ENCODE peak calls at places on chromosome 7, in nine cellular contexts. One of them, this sample, is unnamed.

GRCh38 chr7:77222819-77223218 is 23.2 kb upstream of the FGL2 start:
- DNase-seq in dorsolateral prefrontal cortex: no peak
- DNase-seq in HFFc6: no peak
- DNase-seq in cardiac muscle cell: no peak
- DNase-seq in activated CD4-positive, alpha-beta T cell treated with anti-CD3 and anti-CD28 coated beads for 4 hours: no peak
- DNase-seq in fibroblast of the conjunctiva: no peak
- DNase-seq in activated CD8-positive, alpha-beta memory T cell treated with anti-CD3 and anti-CD28 coated beads for 48 hours: no peak
- DNase-seq in NAMALWA: no peak
- DNase-seq in GM12865: no peak
- DNase-seq in this sample: no peak

GRCh38 chr7:1814089-1814811 is 144.2 kb downstream of the ELFN1 start:
- DNase-seq in dorsolateral prefrontal cortex: no peak
- DNase-seq in HFFc6: no peak
- DNase-seq in cardiac muscle cell: no peak
- DNase-seq in activated CD4-positive, alpha-beta T cell treated with anti-CD3 and anti-CD28 coated beads for 4 hours: no peak
- DNase-seq in fibroblast of the conjunctiva: no peak
- DNase-seq in activated CD8-positive, alpha-beta memory T cell treated with anti-CD3 and anti-CD28 coated beads for 48 hours: no peak
- DNase-seq in NAMALWA: no peak
- DNase-seq in GM12865: no peak
- DNase-seq in this sample: no peak

GRCh38 chr7:35420657-35421056 is 166.8 kb upstream of the TBX20 start:
- DNase-seq in dorsolateral prefrontal cortex: no peak
- DNase-seq in HFFc6: no peak
- DNase-seq in cardiac muscle cell: peak; percentile 31
- DNase-seq in activated CD4-positive, alpha-beta T cell treated with anti-CD3 and anti-CD28 coated beads for 4 hours: no peak
- DNase-seq in fibroblast of the conjunctiva: no peak
- DNase-seq in activated CD8-positive, alpha-beta memory T cell treated with anti-CD3 and anti-CD28 coated beads for 48 hours: no peak
- DNase-seq in NAMALWA: no peak
- DNase-seq in GM12865: no peak
- DNase-seq in this sample: no peak

GRCh38 chr7:72343991-72344390 is 68.1 kb downstream of the CALN1 start:
- DNase-seq in dorsolateral prefrontal cortex: no peak
- DNase-seq in HFFc6: no peak
- DNase-seq in cardiac muscle cell: no peak
- DNase-seq in activated CD4-positive, alpha-beta T cell treated with anti-CD3 and anti-CD28 coated beads for 4 hours: no peak
- DNase-seq in fibroblast of the conjunctiva: no peak
- DNase-seq in activated CD8-positive, alpha-beta memory T cell treated with anti-CD3 and anti-CD28 coated beads for 48 hours: no peak
- DNase-seq in NAMALWA: no peak
- DNase-seq in GM12865: no peak
- DNase-seq in this sample: no peak

GRCh38 chr7:16004661-16005060 is 318.2 kb upstream of the MEOX2 start:
- DNase-seq in dorsolateral prefrontal cortex: no peak
- DNase-seq in HFFc6: no peak
- DNase-seq in cardiac muscle cell: no peak
- DNase-seq in activated CD4-positive, alpha-beta T cell treated with anti-CD3 and anti-CD28 coated beads for 4 hours: no peak
- DNase-seq in fibroblast of the conjunctiva: no peak
- DNase-seq in activated CD8-positive, alpha-beta memory T cell treated with anti-CD3 and anti-CD28 coated beads for 48 hours: no peak
- DNase-seq in NAMALWA: no peak
- DNase-seq in GM12865: no peak
- DNase-seq in this sample: no peak

GRCh38 chr7:96183163-96183562 is 138.7 kb downstream of the SLC25A13 start:
- DNase-seq in dorsolateral prefrontal cortex: no peak
- DNase-seq in HFFc6: no peak
- DNase-seq in cardiac muscle cell: peak; percentile 5
- DNase-seq in activated CD4-positive, alpha-beta T cell treated with anti-CD3 and anti-CD28 coated beads for 4 hours: no peak
- DNase-seq in fibroblast of the conjunctiva: no peak
- DNase-seq in activated CD8-positive, alpha-beta memory T cell treated with anti-CD3 and anti-CD28 coated beads for 48 hours: no peak
- DNase-seq in NAMALWA: no peak
- DNase-seq in GM12865: no peak
- DNase-seq in this sample: no peak

GRCh38 chr7:100506356-100506930 is 22.7 kb downstream of the NYAP1 start:
- DNase-seq in dorsolateral prefrontal cortex: no peak
- DNase-seq in HFFc6: no peak
- DNase-seq in cardiac muscle cell: no peak
- DNase-seq in activated CD4-positive, alpha-beta T cell treated with anti-CD3 and anti-CD28 coated beads for 4 hours: no peak
- DNase-seq in fibroblast of the conjunctiva: no peak
- DNase-seq in activated CD8-positive, alpha-beta memory T cell treated with anti-CD3 and anti-CD28 coated beads for 48 hours: no peak
- DNase-seq in NAMALWA: peak; percentile 51
- DNase-seq in GM12865: no peak
- DNase-seq in this sample: no peak

GRCh38 chr7:117777335-117778150 is 95.7 kb downstream of the CTTNBP2 start:
- DNase-seq in dorsolateral prefrontal cortex: no peak
- DNase-seq in HFFc6: no peak
- DNase-seq in cardiac muscle cell: no peak
- DNase-seq in activated CD4-positive, alpha-beta T cell treated with anti-CD3 and anti-CD28 coated beads for 4 hours: no peak
- DNase-seq in fibroblast of the conjunctiva: no peak
- DNase-seq in activated CD8-positive, alpha-beta memory T cell treated with anti-CD3 and anti-CD28 coated beads for 48 hours: no peak
- DNase-seq in NAMALWA: no peak
- DNase-seq in GM12865: no peak
- DNase-seq in this sample: no peak

GRCh38 chr7:19011212-19011611 is 106.2 kb downstream of the TWIST1 start:
- DNase-seq in dorsolateral prefrontal cortex: no peak
- DNase-seq in HFFc6: no peak
- DNase-seq in cardiac muscle cell: peak; percentile 37
- DNase-seq in activated CD4-positive, alpha-beta T cell treated with anti-CD3 and anti-CD28 coated beads for 4 hours: no peak
- DNase-seq in fibroblast of the conjunctiva: no peak
- DNase-seq in activated CD8-positive, alpha-beta memory T cell treated with anti-CD3 and anti-CD28 coated beads for 48 hours: no peak
- DNase-seq in NAMALWA: no peak
- DNase-seq in GM12865: no peak
- DNase-seq in this sample: no peak

GRCh38 chr7:46695045-46695708 is 774.1 kb upstream of the IGFBP3 start:
- DNase-seq in dorsolateral prefrontal cortex: no peak
- DNase-seq in HFFc6: no peak
- DNase-seq in cardiac muscle cell: no peak
- DNase-seq in activated CD4-positive, alpha-beta T cell treated with anti-CD3 and anti-CD28 coated beads for 4 hours: no peak
- DNase-seq in fibroblast of the conjunctiva: no peak
- DNase-seq in activated CD8-positive, alpha-beta memory T cell treated with anti-CD3 and anti-CD28 coated beads for 48 hours: no peak
- DNase-seq in NAMALWA: no peak
- DNase-seq in GM12865: no peak
- DNase-seq in this sample: no peak

GRCh38 chr7:25545125-25546008 is 317.1 kb upstream of the NPVF start:
- DNase-seq in dorsolateral prefrontal cortex: no peak
- DNase-seq in HFFc6: no peak
- DNase-seq in cardiac muscle cell: no peak
- DNase-seq in activated CD4-positive, alpha-beta T cell treated with anti-CD3 and anti-CD28 coated beads for 4 hours: no peak
- DNase-seq in fibroblast of the conjunctiva: no peak
- DNase-seq in activated CD8-positive, alpha-beta memory T cell treated with anti-CD3 and anti-CD28 coated beads for 48 hours: no peak
- DNase-seq in NAMALWA: no peak
- DNase-seq in GM12865: no peak
- DNase-seq in this sample: peak; percentile 72

GRCh38 chr7:158973440-158973839 is 117.1 kb downstream of the DYNC2I1 start:
- DNase-seq in dorsolateral prefrontal cortex: no peak
- DNase-seq in HFFc6: no peak
- DNase-seq in cardiac muscle cell: peak; percentile 23
- DNase-seq in activated CD4-positive, alpha-beta T cell treated with anti-CD3 and anti-CD28 coated beads for 4 hours: peak; percentile 27
- DNase-seq in fibroblast of the conjunctiva: no peak
- DNase-seq in activated CD8-positive, alpha-beta memory T cell treated with anti-CD3 and anti-CD28 coated beads for 48 hours: no peak
- DNase-seq in NAMALWA: no peak
- DNase-seq in GM12865: no peak
- DNase-seq in this sample: peak; percentile 80

GRCh38 chr7:80705164-80705781 is 66.8 kb downstream of the CD36 start:
- DNase-seq in dorsolateral prefrontal cortex: no peak
- DNase-seq in HFFc6: no peak
- DNase-seq in cardiac muscle cell: no peak
- DNase-seq in activated CD4-positive, alpha-beta T cell treated with anti-CD3 and anti-CD28 coated beads for 4 hours: no peak
- DNase-seq in fibroblast of the conjunctiva: no peak
- DNase-seq in activated CD8-positive, alpha-beta memory T cell treated with anti-CD3 and anti-CD28 coated beads for 48 hours: no peak
- DNase-seq in NAMALWA: no peak
- DNase-seq in GM12865: no peak
- DNase-seq in this sample: no peak

GRCh38 chr7:5584821-5585220 is 161.2 kb upstream of the TNRC18 start:
- DNase-seq in dorsolateral prefrontal cortex: no peak
- DNase-seq in HFFc6: no peak
- DNase-seq in cardiac muscle cell: no peak
- DNase-seq in activated CD4-positive, alpha-beta T cell treated with anti-CD3 and anti-CD28 coated beads for 4 hours: no peak
- DNase-seq in fibroblast of the conjunctiva: no peak
- DNase-seq in activated CD8-positive, alpha-beta memory T cell treated with anti-CD3 and anti-CD28 coated beads for 48 hours: no peak
- DNase-seq in NAMALWA: no peak
- DNase-seq in GM12865: peak; percentile 81
- DNase-seq in this sample: no peak

GRCh38 chr7:99392046-99392445 is 16.4 kb downstream of the PDAP1 start:
- DNase-seq in dorsolateral prefrontal cortex: no peak
- DNase-seq in HFFc6: no peak
- DNase-seq in cardiac muscle cell: no peak
- DNase-seq in activated CD4-positive, alpha-beta T cell treated with anti-CD3 and anti-CD28 coated beads for 4 hours: no peak
- DNase-seq in fibroblast of the conjunctiva: no peak
- DNase-seq in activated CD8-positive, alpha-beta memory T cell treated with anti-CD3 and anti-CD28 coated beads for 48 hours: no peak
- DNase-seq in NAMALWA: no peak
- DNase-seq in GM12865: no peak
- DNase-seq in this sample: no peak

GRCh38 chr7:23474098-23474828 is 4.0 kb upstream of the IGF2BP3 start:
- DNase-seq in dorsolateral prefrontal cortex: no peak
- DNase-seq in HFFc6: peak; percentile 92
- DNase-seq in cardiac muscle cell: peak; percentile 98
- DNase-seq in activated CD4-positive, alpha-beta T cell treated with anti-CD3 and anti-CD28 coated beads for 4 hours: peak; percentile 36
- DNase-seq in fibroblast of the conjunctiva: peak; percentile 94
- DNase-seq in activated CD8-positive, alpha-beta memory T cell treated with anti-CD3 and anti-CD28 coated beads for 48 hours: peak; percentile 67
- DNase-seq in NAMALWA: peak; percentile 99
- DNase-seq in GM12865: peak; percentile 99
- DNase-seq in this sample: peak; percentile 87

GRCh38 chr7:47588704-47589225 is 6.9 kb upstream of the TNS3 start:
- DNase-seq in dorsolateral prefrontal cortex: no peak
- DNase-seq in HFFc6: no peak
- DNase-seq in cardiac muscle cell: no peak
- DNase-seq in activated CD4-positive, alpha-beta T cell treated with anti-CD3 and anti-CD28 coated beads for 4 hours: no peak
- DNase-seq in fibroblast of the conjunctiva: no peak
- DNase-seq in activated CD8-positive, alpha-beta memory T cell treated with anti-CD3 and anti-CD28 coated beads for 48 hours: no peak
- DNase-seq in NAMALWA: no peak
- DNase-seq in GM12865: no peak
- DNase-seq in this sample: no peak

GRCh38 chr7:155920068-155920461 is 107.8 kb upstream of the SHH start:
- DNase-seq in dorsolateral prefrontal cortex: no peak
- DNase-seq in HFFc6: no peak
- DNase-seq in cardiac muscle cell: no peak
- DNase-seq in activated CD4-positive, alpha-beta T cell treated with anti-CD3 and anti-CD28 coated beads for 4 hours: no peak
- DNase-seq in fibroblast of the conjunctiva: no peak
- DNase-seq in activated CD8-positive, alpha-beta memory T cell treated with anti-CD3 and anti-CD28 coated beads for 48 hours: no peak
- DNase-seq in NAMALWA: no peak
- DNase-seq in GM12865: no peak
- DNase-seq in this sample: no peak

GRCh38 chr7:130814753-130815152 is 80.7 kb upstream of the KLF14 start:
- DNase-seq in dorsolateral prefrontal cortex: no peak
- DNase-seq in HFFc6: peak; percentile 49
- DNase-seq in cardiac muscle cell: peak; percentile 60
- DNase-seq in activated CD4-positive, alpha-beta T cell treated with anti-CD3 and anti-CD28 coated beads for 4 hours: no peak
- DNase-seq in fibroblast of the conjunctiva: peak; percentile 23
- DNase-seq in activated CD8-positive, alpha-beta memory T cell treated with anti-CD3 and anti-CD28 coated beads for 48 hours: no peak
- DNase-seq in NAMALWA: peak; percentile 69
- DNase-seq in GM12865: peak; percentile 7
- DNase-seq in this sample: no peak

GRCh38 chr7:65397730-65398142 is 24.1 kb downstream of the ZNF92 start:
- DNase-seq in dorsolateral prefrontal cortex: no peak
- DNase-seq in HFFc6: peak; percentile 7
- DNase-seq in cardiac muscle cell: peak; percentile 12
- DNase-seq in activated CD4-positive, alpha-beta T cell treated with anti-CD3 and anti-CD28 coated beads for 4 hours: no peak
- DNase-seq in fibroblast of the conjunctiva: no peak
- DNase-seq in activated CD8-positive, alpha-beta memory T cell treated with anti-CD3 and anti-CD28 coated beads for 48 hours: no peak
- DNase-seq in NAMALWA: no peak
- DNase-seq in GM12865: no peak
- DNase-seq in this sample: no peak

GRCh38 chr7:147658392-147658791 is 932.2 kb upstream of the C7orf33 start:
- DNase-seq in dorsolateral prefrontal cortex: no peak
- DNase-seq in HFFc6: no peak
- DNase-seq in cardiac muscle cell: no peak
- DNase-seq in activated CD4-positive, alpha-beta T cell treated with anti-CD3 and anti-CD28 coated beads for 4 hours: no peak
- DNase-seq in fibroblast of the conjunctiva: no peak
- DNase-seq in activated CD8-positive, alpha-beta memory T cell treated with anti-CD3 and anti-CD28 coated beads for 48 hours: no peak
- DNase-seq in NAMALWA: no peak
- DNase-seq in GM12865: no peak
- DNase-seq in this sample: no peak

GRCh38 chr7:28998110-28998509 is 40.0 kb upstream of the TRIL start:
- DNase-seq in dorsolateral prefrontal cortex: no peak
- DNase-seq in HFFc6: no peak
- DNase-seq in cardiac muscle cell: no peak
- DNase-seq in activated CD4-positive, alpha-beta T cell treated with anti-CD3 and anti-CD28 coated beads for 4 hours: no peak
- DNase-seq in fibroblast of the conjunctiva: no peak
- DNase-seq in activated CD8-positive, alpha-beta memory T cell treated with anti-CD3 and anti-CD28 coated beads for 48 hours: no peak
- DNase-seq in NAMALWA: no peak
- DNase-seq in GM12865: no peak
- DNase-seq in this sample: peak; percentile 46

GRCh38 chr7:124191030-124191429 is 158.2 kb upstream of the TMEM229A start:
- DNase-seq in dorsolateral prefrontal cortex: no peak
- DNase-seq in HFFc6: no peak
- DNase-seq in cardiac muscle cell: no peak
- DNase-seq in activated CD4-positive, alpha-beta T cell treated with anti-CD3 and anti-CD28 coated beads for 4 hours: no peak
- DNase-seq in fibroblast of the conjunctiva: no peak
- DNase-seq in activated CD8-positive, alpha-beta memory T cell treated with anti-CD3 and anti-CD28 coated beads for 48 hours: no peak
- DNase-seq in NAMALWA: no peak
- DNase-seq in GM12865: no peak
- DNase-seq in this sample: no peak

GRCh38 chr7:140126435-140127034 is 50.2 kb downstream of the KDM7A start:
- DNase-seq in dorsolateral prefrontal cortex: no peak
- DNase-seq in HFFc6: no peak
- DNase-seq in cardiac muscle cell: no peak
- DNase-seq in activated CD4-positive, alpha-beta T cell treated with anti-CD3 and anti-CD28 coated beads for 4 hours: no peak
- DNase-seq in fibroblast of the conjunctiva: no peak
- DNase-seq in activated CD8-positive, alpha-beta memory T cell treated with anti-CD3 and anti-CD28 coated beads for 48 hours: no peak
- DNase-seq in NAMALWA: no peak
- DNase-seq in GM12865: no peak
- DNase-seq in this sample: no peak

GRCh38 chr7:143248781-143249354 is 14.4 kb upstream of the GSTK1 start:
- DNase-seq in dorsolateral prefrontal cortex: no peak
- DNase-seq in HFFc6: peak; percentile 39
- DNase-seq in cardiac muscle cell: peak; percentile 50
- DNase-seq in activated CD4-positive, alpha-beta T cell treated with anti-CD3 and anti-CD28 coated beads for 4 hours: no peak
- DNase-seq in fibroblast of the conjunctiva: no peak
- DNase-seq in activated CD8-positive, alpha-beta memory T cell treated with anti-CD3 and anti-CD28 coated beads for 48 hours: no peak
- DNase-seq in NAMALWA: no peak
- DNase-seq in GM12865: no peak
- DNase-seq in this sample: no peak

GRCh38 chr7:6171532-6172330 is 100.7 kb downstream of the CYTH3 start:
- DNase-seq in dorsolateral prefrontal cortex: no peak
- DNase-seq in HFFc6: no peak
- DNase-seq in cardiac muscle cell: no peak
- DNase-seq in activated CD4-positive, alpha-beta T cell treated with anti-CD3 and anti-CD28 coated beads for 4 hours: no peak
- DNase-seq in fibroblast of the conjunctiva: no peak
- DNase-seq in activated CD8-positive, alpha-beta memory T cell treated with anti-CD3 and anti-CD28 coated beads for 48 hours: no peak
- DNase-seq in NAMALWA: no peak
- DNase-seq in GM12865: no peak
- DNase-seq in this sample: peak; percentile 60

GRCh38 chr7:50828801-50829200 is 46.1 kb upstream of the GRB10 start:
- DNase-seq in dorsolateral prefrontal cortex: no peak
- DNase-seq in HFFc6: no peak
- DNase-seq in cardiac muscle cell: no peak
- DNase-seq in activated CD4-positive, alpha-beta T cell treated with anti-CD3 and anti-CD28 coated beads for 4 hours: no peak
- DNase-seq in fibroblast of the conjunctiva: no peak
- DNase-seq in activated CD8-positive, alpha-beta memory T cell treated with anti-CD3 and anti-CD28 coated beads for 48 hours: no peak
- DNase-seq in NAMALWA: no peak
- DNase-seq in GM12865: no peak
- DNase-seq in this sample: no peak

GRCh38 chr7:121395494-121395960 is 581 bp downstream of the FAM3C start:
- DNase-seq in dorsolateral prefrontal cortex: no peak
- DNase-seq in HFFc6: no peak
- DNase-seq in cardiac muscle cell: peak; percentile 35
- DNase-seq in activated CD4-positive, alpha-beta T cell treated with anti-CD3 and anti-CD28 coated beads for 4 hours: peak; percentile 62
- DNase-seq in fibroblast of the conjunctiva: no peak
- DNase-seq in activated CD8-positive, alpha-beta memory T cell treated with anti-CD3 and anti-CD28 coated beads for 48 hours: no peak
- DNase-seq in NAMALWA: peak; percentile 80
- DNase-seq in GM12865: peak; percentile 61
- DNase-seq in this sample: no peak

GRCh38 chr7:112260941-112261340 is 54.4 kb downstream of the ZNF277 start:
- DNase-seq in dorsolateral prefrontal cortex: no peak
- DNase-seq in HFFc6: no peak
- DNase-seq in cardiac muscle cell: no peak
- DNase-seq in activated CD4-positive, alpha-beta T cell treated with anti-CD3 and anti-CD28 coated beads for 4 hours: no peak
- DNase-seq in fibroblast of the conjunctiva: no peak
- DNase-seq in activated CD8-positive, alpha-beta memory T cell treated with anti-CD3 and anti-CD28 coated beads for 48 hours: no peak
- DNase-seq in NAMALWA: no peak
- DNase-seq in GM12865: no peak
- DNase-seq in this sample: no peak

GRCh38 chr7:129780257-129781127 is 169.0 kb downstream of the NRF1 start:
- DNase-seq in dorsolateral prefrontal cortex: no peak
- DNase-seq in HFFc6: no peak
- DNase-seq in cardiac muscle cell: no peak
- DNase-seq in activated CD4-positive, alpha-beta T cell treated with anti-CD3 and anti-CD28 coated beads for 4 hours: peak; percentile 76
- DNase-seq in fibroblast of the conjunctiva: no peak
- DNase-seq in activated CD8-positive, alpha-beta memory T cell treated with anti-CD3 and anti-CD28 coated beads for 48 hours: peak; percentile 54
- DNase-seq in NAMALWA: peak; percentile 92
- DNase-seq in GM12865: peak; percentile 67
- DNase-seq in this sample: no peak

GRCh38 chr7:80136276-80137045 is 1.8 kb downstream of the GNAI1 start:
- DNase-seq in dorsolateral prefrontal cortex: no peak
- DNase-seq in HFFc6: peak; percentile 61
- DNase-seq in cardiac muscle cell: peak; percentile 29
- DNase-seq in activated CD4-positive, alpha-beta T cell treated with anti-CD3 and anti-CD28 coated beads for 4 hours: no peak
- DNase-seq in fibroblast of the conjunctiva: no peak
- DNase-seq in activated CD8-positive, alpha-beta memory T cell treated with anti-CD3 and anti-CD28 coated beads for 48 hours: no peak
- DNase-seq in NAMALWA: no peak
- DNase-seq in GM12865: no peak
- DNase-seq in this sample: no peak